ENCODE peak calls at places on chromosomes 11 and 22, in four cellular contexts. One of them, this sample, is unnamed.

GRCh38 chr11:70462818-70463477 is 64.6 kb downstream of the CTTN start:
- DNase-seq in IMR-90: no peak
- DNase-seq in H9: no peak
- DNase-seq in H1: no peak
- DNase-seq in this sample: no peak

GRCh38 chr22:22894740-22895731 is 7.4 kb downstream of the IGLL5 start:
- DNase-seq in IMR-90: no peak
- DNase-seq in H9: no peak
- DNase-seq in H1: no peak
- DNase-seq in this sample: no peak

GRCh38 chr11:64039012-64039665 is 3.4 kb downstream of the FLRT1 start:
- DNase-seq in IMR-90: no peak
- DNase-seq in H9: no peak
- DNase-seq in H1: no peak
- DNase-seq in this sample: no peak

GRCh38 chr11:126233391-126233790 is 21.8 kb downstream of the FAM118B start:
- DNase-seq in IMR-90: peak
- DNase-seq in H9: no peak
- DNase-seq in H1: no peak
- DNase-seq in this sample: no peak

GRCh38 chr11:48169259-48169658 is 47.4 kb upstream of the OR4B1 start:
- DNase-seq in IMR-90: no peak
- DNase-seq in H9: no peak
- DNase-seq in H1: no peak
- DNase-seq in this sample: no peak

GRCh38 chr22:20787223-20787622 is 13.3 kb downstream of the SERPIND1 start:
- DNase-seq in IMR-90: no peak
- DNase-seq in H9: no peak
- DNase-seq in H1: no peak
- DNase-seq in this sample: no peak

GRCh38 chr22:45067731-45068130 is 57.9 kb upstream of the PHF21B start:
- DNase-seq in IMR-90: no peak
- DNase-seq in H9: no peak
- DNase-seq in H1: no peak
- DNase-seq in this sample: no peak

GRCh38 chr11:36398261-36398953 is 102.3 kb downstream of the PRR5L start:
- DNase-seq in IMR-90: no peak
- DNase-seq in H9: no peak
- DNase-seq in H1: no peak
- DNase-seq in this sample: no peak

GRCh38 chr11:66188580-66188979 is 79.9 kb upstream of the RAB1B start:
- DNase-seq in IMR-90: peak
- DNase-seq in H9: no peak
- DNase-seq in H1: no peak
- DNase-seq in this sample: no peak

GRCh38 chr11:64568584-64569140 is 22.4 kb upstream of the SLC22A12 start:
- DNase-seq in IMR-90: no peak
- DNase-seq in H9: no peak
- DNase-seq in H1: no peak
- DNase-seq in this sample: no peak

GRCh38 chr22:30277547-30278344 is 11.1 kb upstream of the OSM start:
- DNase-seq in IMR-90: peak
- DNase-seq in H9: no peak
- DNase-seq in H1: no peak
- DNase-seq in this sample: no peak

GRCh38 chr11:123429851-123430735 is at the start of gene GRAMD1B:
- DNase-seq in IMR-90: peak
- DNase-seq in H9: peak
- DNase-seq in H1: peak
- DNase-seq in this sample: peak
- H3K18ac ChIP-seq in IMR-90: peak
- H3K18ac ChIP-seq in H9: peak
- H3K18ac ChIP-seq in H1: peak
- H3K18ac ChIP-seq in this sample: peak

GRCh38 chr11:101008961-101009684 is 120.5 kb downstream of the PGR start:
- DNase-seq in IMR-90: no peak
- DNase-seq in H9: no peak
- DNase-seq in H1: no peak
- DNase-seq in this sample: no peak
- H4K91ac ChIP-seq in IMR-90: no peak
- H4K91ac ChIP-seq in H9: no peak
- H4K91ac ChIP-seq in H1: no peak
- H4K91ac ChIP-seq in this sample: no peak

GRCh38 chr11:61596539-61596938 is 15.7 kb upstream of the SYT7 start:
- DNase-seq in IMR-90: no peak
- DNase-seq in H9: no peak
- DNase-seq in H1: no peak
- DNase-seq in this sample: no peak

GRCh38 chr11:61596990-61597389 is 16.1 kb upstream of the SYT7 start:
- DNase-seq in IMR-90: no peak
- DNase-seq in H9: no peak
- DNase-seq in H1: no peak
- DNase-seq in this sample: no peak

GRCh38 chr11:61598383-61598782 is 17.5 kb upstream of the SYT7 start:
- DNase-seq in IMR-90: no peak
- DNase-seq in H9: no peak
- DNase-seq in H1: no peak
- DNase-seq in this sample: no peak

GRCh38 chr11:61592176-61592575 is 11.3 kb upstream of the SYT7 start:
- DNase-seq in IMR-90: no peak
- DNase-seq in H9: no peak
- DNase-seq in H1: no peak
- DNase-seq in this sample: no peak

DNA sequence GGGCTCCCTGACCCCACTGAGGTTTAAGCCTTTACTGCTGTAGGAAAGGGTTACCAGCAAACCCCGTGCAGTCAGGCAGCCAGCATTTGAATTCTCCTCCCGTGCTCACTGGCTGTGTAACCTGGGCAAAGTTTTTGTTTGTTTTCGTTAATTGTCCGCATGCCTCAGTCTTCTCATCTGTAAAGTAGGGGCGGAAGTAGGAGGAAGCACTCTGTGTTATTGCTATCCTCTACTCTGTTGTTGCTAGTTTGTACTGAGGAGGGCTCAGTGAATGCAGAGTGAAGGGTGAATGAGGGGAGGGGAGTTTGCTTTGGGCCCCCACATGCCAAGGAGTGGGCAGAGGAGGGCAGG is 14.0 kb upstream of the SYT7 start:
- DNase-seq in IMR-90: no peak
- DNase-seq in H9: no peak
- DNase-seq in H1: no peak
- DNase-seq in this sample: no peak
- H3K18ac ChIP-seq in IMR-90: no peak
- H3K18ac ChIP-seq in H9: no peak
- H3K18ac ChIP-seq in H1: peak
- H3K18ac ChIP-seq in this sample: no peak

GRCh38 chr22:32795214-32795596 is 6.3 kb upstream of the TIMP3 start:
- DNase-seq in IMR-90: no peak
- DNase-seq in H9: no peak
- DNase-seq in H1: no peak
- DNase-seq in this sample: no peak
- H4K91ac ChIP-seq in IMR-90: peak
- H4K91ac ChIP-seq in H9: no peak
- H4K91ac ChIP-seq in H1: no peak
- H4K91ac ChIP-seq in this sample: no peak

GRCh38 chr11:129281471-129282268 is 89.5 kb upstream of the ARHGAP32 start:
- DNase-seq in IMR-90: no peak
- DNase-seq in H9: no peak
- DNase-seq in H1: no peak
- DNase-seq in this sample: no peak

GRCh38 chr11:129279326-129280026 is 87.4 kb upstream of the ARHGAP32 start:
- DNase-seq in IMR-90: peak
- DNase-seq in H9: peak
- DNase-seq in H1: peak
- DNase-seq in this sample: peak

GRCh38 chr11:129278586-129279319 is 86.6 kb upstream of the ARHGAP32 start:
- DNase-seq in IMR-90: no peak
- DNase-seq in H9: no peak
- DNase-seq in H1: no peak
- DNase-seq in this sample: peak

GRCh38 chr11:129282634-129283033 is 90.5 kb upstream of the ARHGAP32 start:
- DNase-seq in IMR-90: no peak
- DNase-seq in H9: no peak
- DNase-seq in H1: no peak
- DNase-seq in this sample: no peak

DNA sequence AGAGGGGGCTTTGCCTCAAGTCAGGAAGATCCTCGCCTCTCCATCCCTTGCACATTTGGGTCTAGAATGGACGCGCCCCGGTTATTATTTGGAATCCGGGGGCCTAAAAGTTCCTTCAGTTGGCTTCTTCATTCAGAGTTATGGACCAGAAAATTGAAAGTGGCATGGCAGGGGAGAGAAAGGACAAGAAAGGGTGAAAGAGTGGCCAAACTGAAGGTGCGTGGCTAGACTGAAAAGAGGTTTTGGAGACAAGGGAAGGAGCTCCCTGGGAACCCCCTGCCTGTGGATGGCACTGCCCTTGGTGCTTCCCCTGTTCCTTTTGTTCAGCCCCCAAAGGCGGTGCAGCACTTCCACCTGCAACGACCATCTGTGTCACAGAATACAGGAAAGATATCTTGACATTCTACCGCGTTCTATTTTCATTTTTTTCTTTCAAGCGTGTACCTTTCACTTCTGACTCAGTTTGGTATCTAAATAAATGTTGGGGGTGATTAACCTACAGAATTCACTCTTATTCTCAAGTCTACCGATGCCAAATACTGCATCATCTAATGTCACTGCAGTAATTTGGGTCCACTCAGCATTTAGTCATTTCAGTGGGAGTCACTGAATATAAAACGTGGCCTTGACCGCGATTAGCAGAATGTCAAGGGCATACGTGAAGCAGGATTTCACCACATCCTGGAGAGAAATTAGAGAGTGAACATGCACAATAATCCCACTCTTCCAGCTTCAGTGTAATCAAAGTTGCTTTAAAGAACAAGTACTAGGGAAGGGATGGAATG is 88.1 kb upstream of the ARHGAP32 start:
- DNase-seq in IMR-90: peak
- DNase-seq in H9: no peak
- DNase-seq in H1: no peak
- DNase-seq in this sample: no peak
- H3K18ac ChIP-seq in IMR-90: no peak
- H3K18ac ChIP-seq in H9: peak
- H3K18ac ChIP-seq in H1: peak
- H3K18ac ChIP-seq in this sample: peak

GRCh38 chr22:39470462-39471335 is 13.9 kb downstream of the MGAT3 start:
- DNase-seq in IMR-90: no peak
- DNase-seq in H9: no peak
- DNase-seq in H1: no peak
- DNase-seq in this sample: no peak
- H4K91ac ChIP-seq in IMR-90: peak
- H4K91ac ChIP-seq in H9: no peak
- H4K91ac ChIP-seq in H1: peak
- H4K91ac ChIP-seq in this sample: peak

GRCh38 chr11:67273260-67273990 is 7.2 kb downstream of the GRK2 start:
- DNase-seq in IMR-90: no peak
- DNase-seq in H9: no peak
- DNase-seq in H1: no peak
- DNase-seq in this sample: no peak

GRCh38 chr11:67275606-67276409 is 9.5 kb downstream of the GRK2 start:
- DNase-seq in IMR-90: no peak
- DNase-seq in H9: no peak
- DNase-seq in H1: no peak
- DNase-seq in this sample: no peak

GRCh38 chr11:67272327-67273259 is 6.3 kb downstream of the GRK2 start:
- DNase-seq in IMR-90: no peak
- DNase-seq in H9: no peak
- DNase-seq in H1: no peak
- DNase-seq in this sample: no peak

GRCh38 chr11:67276821-67277230 is 10.6 kb downstream of the GRK2 start:
- DNase-seq in IMR-90: peak
- DNase-seq in H9: peak
- DNase-seq in H1: no peak
- DNase-seq in this sample: no peak

GRCh38 chr11:67274768-67275605 is 8.7 kb downstream of the GRK2 start:
- DNase-seq in IMR-90: no peak
- DNase-seq in H9: no peak
- DNase-seq in H1: no peak
- DNase-seq in this sample: no peak
- H3K18ac ChIP-seq in IMR-90: no peak
- H3K18ac ChIP-seq in H9: no peak
- H3K18ac ChIP-seq in H1: no peak
- H3K18ac ChIP-seq in this sample: no peak

This sample was measured in neuronal stem cell.